ENCODE peak calls at places on chromosomes 5 and 9, in ten cellular contexts. A is brain microvascular endothelial cell, Q is lung, M is progenitor cell of endocrine pancreas, L is nephron progenitor cell, X is GM12865, S is A673, J is prostate gland, Y is PC-3, Z is cardiac muscle cell. C is an unnamed sample.

GRCh38 chr9:94802795-94803194 is 76.3 kb downstream of the AOPEP start:
- DNase-seq in A (peak; percentile 47), Q (no peak), M (no peak), L (no peak), X (peak; percentile 76), S (peak; percentile 13), J (no peak), Y (no peak), Z (no peak), C (peak; percentile 52)

GRCh38 chr9:80649001-80649420 is 1040.3 kb downstream of the TLE1 start:
- DNase-seq in A (peak; percentile 76), Q (no peak), M (no peak), L (no peak), X (no peak), S (no peak), J (no peak), Y (peak; percentile 48), Z (no peak), C (no peak)

GRCh38 chr5:57316798-57317327 is 143.0 kb downstream of the GPBP1 start:
- DNase-seq in A (peak; percentile 100), Q (no peak), M (no peak), L (no peak), X (peak; percentile 21), S (no peak), J (no peak), Y (peak; percentile 62), Z (peak; percentile 76), C (peak; percentile 75)

GRCh38 chr5:175836741-175837729 is 34.3 kb upstream of the CPLX2 start:
- DNase-seq in A (no peak), Q (no peak), M (no peak), L (no peak), X (no peak), S (no peak), J (no peak), Y (no peak), Z (no peak), C (no peak)

GRCh38 chr9:126615251-126615790 is 1.6 kb downstream of the LMX1B start:
- DNase-seq in A (no peak), Q (peak; percentile 39), M (no peak), L (peak; percentile 54), X (peak; percentile 20), S (no peak), J (no peak), Y (no peak), Z (no peak), C (no peak)

GRCh38 chr5:180601591-180602480 is 10.5 kb upstream of the SCGB3A1 start:
- DNase-seq in A (no peak), Q (no peak), M (no peak), L (no peak), X (no peak), S (no peak), J (no peak), Y (no peak), Z (no peak), C (no peak)

GRCh38 chr5:95915999-95916686 is 45.5 kb downstream of the ELL2 start:
- DNase-seq in A (no peak), Q (no peak), M (no peak), L (no peak), X (peak; percentile 44), S (no peak), J (no peak), Y (no peak), Z (no peak), C (no peak)

GRCh38 chr9:14372437-14373318 is 58.7 kb upstream of the NFIB start:
- DNase-seq in A (peak; percentile 82), Q (no peak), M (no peak), L (no peak), X (no peak), S (peak; percentile 45), J (no peak), Y (peak; percentile 84), Z (no peak), C (peak; percentile 18)

GRCh38 chr5:133410335-133410828 is 202.0 kb downstream of the FSTL4 start:
- DNase-seq in A (no peak), Q (no peak), M (no peak), L (no peak), X (no peak), S (no peak), J (no peak), Y (no peak), Z (no peak), C (no peak)

GRCh38 chr9:136697821-136698526 is 10.7 kb upstream of the AGPAT2 start:
- DNase-seq in A (no peak), Q (no peak), M (no peak), L (no peak), X (no peak), S (no peak), J (no peak), Y (no peak), Z (no peak), C (no peak)

DNA sequence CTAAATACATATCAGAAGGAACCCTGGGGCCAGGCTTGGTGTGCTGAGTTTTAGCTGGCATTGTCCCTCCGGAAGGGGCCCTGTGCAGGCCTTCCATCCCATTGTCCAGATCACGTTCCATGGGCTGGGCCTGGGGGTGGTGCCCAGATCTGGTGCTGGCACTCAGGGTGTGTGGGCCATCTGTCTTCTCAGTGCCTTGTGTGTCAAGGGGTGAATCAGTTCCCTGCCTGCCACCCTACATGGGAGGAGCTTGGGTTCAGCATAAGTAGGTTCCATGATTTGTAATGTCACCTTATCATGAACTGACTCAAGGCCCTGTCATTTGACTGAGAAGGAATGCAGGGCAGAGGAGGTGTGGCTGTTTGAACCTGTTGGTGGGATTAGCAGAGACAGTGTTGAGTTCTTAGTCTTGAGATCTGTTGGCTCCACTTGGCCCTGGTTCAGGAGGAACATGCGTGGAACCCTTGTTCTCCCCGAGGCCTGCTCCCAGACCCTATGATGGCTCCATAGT is 176.8 kb downstream of the MACROH2A1 start:
- DNase-seq in A (no peak), Q (no peak), M (no peak), L (no peak), X (no peak), S (no peak), J (no peak), Y (peak; percentile 76), Z (no peak), C (no peak)
- TF ChIP-seq CTCF in A (no peak), Q (no peak), M (no peak), L (no peak), X (no peak), S (no peak), J (no peak), Y (no peak), Z (no peak), C (no peak)

GRCh38 chr9:86035827-86036440 is 63.4 kb downstream of the GOLM1 start:
- DNase-seq in A (no peak), Q (no peak), M (no peak), L (peak; percentile 12), X (no peak), S (no peak), J (no peak), Y (no peak), Z (no peak), C (no peak)

GRCh38 chr9:86036555-86036954 is 62.8 kb downstream of the GOLM1 start:
- DNase-seq in A (no peak), Q (no peak), M (no peak), L (no peak), X (no peak), S (no peak), J (peak; percentile 34), Y (no peak), Z (no peak), C (no peak)

GRCh38 chr9:86040281-86041155 is 58.8 kb downstream of the GOLM1 start:
- DNase-seq in A (no peak), Q (no peak), M (no peak), L (no peak), X (no peak), S (no peak), J (no peak), Y (no peak), Z (peak; percentile 50), C (no peak)

DNA sequence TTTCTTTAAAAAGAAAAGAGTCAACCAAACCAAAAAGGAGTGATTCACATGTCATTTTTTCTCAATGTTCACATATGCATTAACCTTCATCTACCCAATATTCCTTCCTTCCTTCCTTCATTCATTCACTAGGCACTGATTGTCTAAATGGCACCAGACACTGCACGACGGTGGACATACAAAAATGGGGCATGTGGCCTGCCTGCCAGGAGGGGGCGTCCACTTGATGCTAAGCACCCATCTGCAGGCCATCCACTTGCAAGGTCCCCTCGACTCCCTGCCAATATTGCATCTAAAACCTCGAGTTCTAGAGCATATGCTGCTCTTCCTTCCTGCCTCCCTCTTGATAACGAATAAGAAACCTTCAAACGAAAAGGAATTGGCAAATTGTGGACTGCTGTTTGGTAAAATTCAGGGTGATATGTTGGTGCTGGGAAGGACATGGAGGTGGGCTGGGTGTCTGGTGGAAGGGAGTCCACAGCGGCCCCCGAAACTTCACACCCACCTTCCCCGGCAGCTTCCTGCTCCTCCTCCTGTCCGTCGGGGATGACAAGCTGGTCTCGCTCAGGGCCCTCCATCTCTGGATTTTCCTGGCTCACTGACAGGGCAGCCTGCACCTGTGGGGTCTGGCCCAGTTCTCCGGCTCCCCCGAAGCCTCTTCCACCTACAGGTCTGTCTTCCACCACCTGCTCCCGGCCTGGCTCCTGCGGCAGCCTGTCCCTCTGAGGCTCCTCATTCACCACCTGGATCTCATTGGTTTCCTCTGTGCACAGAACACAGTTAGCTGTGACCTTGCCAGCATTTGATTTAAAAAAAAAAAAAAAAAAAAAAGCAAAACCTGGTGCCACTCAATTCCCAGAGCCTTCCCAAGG is 64.3 kb downstream of the GOLM1 start:
- DNase-seq in A (peak; percentile 50), Q (no peak), M (no peak), L (peak; percentile 47), X (peak; percentile 68), S (peak; percentile 71), J (no peak), Y (peak; percentile 42), Z (peak; percentile 65), C (peak; percentile 12)
- TF ChIP-seq CTCF in A (peak; percentile 83), Q (no peak), M (peak; percentile 66), L (peak; percentile 48), X (peak; percentile 53), S (peak; percentile 82), J (peak; percentile 27), Y (peak; percentile 68), Z (peak; percentile 66), C (peak; percentile 76)

DNA sequence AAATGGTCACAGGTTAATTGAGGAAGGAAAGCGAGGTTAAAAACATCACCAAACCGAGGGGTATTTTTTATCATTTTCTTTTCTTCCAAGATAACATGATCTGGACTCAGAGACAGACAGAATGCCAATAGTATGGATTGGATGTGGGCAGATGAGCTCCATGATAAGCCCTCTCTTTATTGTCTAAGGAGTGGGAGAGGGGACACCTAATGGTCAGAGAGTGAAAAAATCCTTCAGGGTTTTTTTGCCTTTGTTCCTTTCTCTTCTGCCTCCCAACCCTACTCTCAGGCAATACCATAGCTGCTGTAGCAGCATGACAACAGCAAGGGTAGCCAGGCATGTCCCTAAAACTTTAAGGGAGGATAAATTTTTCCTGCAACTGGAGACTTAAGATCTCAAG is 94.7 kb downstream of the DIRAS2 start:
- DNase-seq in A (no peak), Q (no peak), M (no peak), L (no peak), X (no peak), S (no peak), J (no peak), Y (peak; percentile 5), Z (no peak), C (no peak)
- TF ChIP-seq CTCF in A (no peak), Q (no peak), M (no peak), L (no peak), X (no peak), S (peak; percentile 22), J (no peak), Y (peak; percentile 24), Z (peak; percentile 6), C (no peak)

DNA sequence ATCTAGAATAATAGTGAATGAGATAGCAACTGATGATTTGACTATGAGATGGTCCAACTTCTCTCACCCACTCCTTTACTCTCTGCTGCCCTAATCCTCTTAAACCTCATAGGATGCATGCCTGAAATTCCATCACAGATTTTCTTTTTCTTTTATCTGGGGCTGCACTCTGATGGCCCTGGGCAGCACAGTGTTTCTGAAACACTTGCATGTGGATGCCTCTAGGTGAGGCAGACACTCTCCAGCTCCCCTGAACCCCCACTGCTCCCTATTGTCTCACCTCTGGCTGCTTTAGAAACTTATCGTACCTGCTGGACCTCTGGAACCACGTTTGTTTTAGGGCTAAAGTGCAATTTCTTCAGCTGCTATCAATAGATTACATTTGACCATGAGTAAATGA is 67.5 kb downstream of the HTR4 start:
- DNase-seq in A (no peak), Q (no peak), M (no peak), L (no peak), X (no peak), S (no peak), J (no peak), Y (no peak), Z (no peak), C (no peak)
- TF ChIP-seq CTCF in A (no peak), Q (no peak), M (no peak), L (no peak), X (no peak), S (no peak), J (no peak), Y (no peak), Z (no peak), C (no peak)

C was measured in HFFc6.